ENCODE peak calls at places on chromosomes 12 and 14, in six cellular contexts. One of them, this sample, is unnamed. For H3K9me3, the result is how much of the 10 kb centered on the place peaks cover.

GRCh38 chr12:58809064-58809607 is 111.2 kb downstream of the LRIG3 start:
- DNase-seq in pancreas: no peak
- DNase-seq in tibial artery: no peak
- DNase-seq in cardiac muscle cell: no peak
- DNase-seq in heart right ventricle: no peak
- DNase-seq in right cardiac atrium: no peak
- DNase-seq in this sample: no peak

GRCh38 chr14:35556548-35556947 is 22.6 kb downstream of the INSM2 start:
- DNase-seq in cardiac muscle cell: no peak
- DNase-seq in heart right ventricle: no peak
- DNase-seq in right cardiac atrium: no peak
- DNase-seq in tibial artery: no peak
- DNase-seq in pancreas: no peak
- DNase-seq in this sample: no peak

GRCh38 chr12:103257763-103258162 is 238.0 kb downstream of the C12orf42 start:
- DNase-seq in right cardiac atrium: no peak
- DNase-seq in pancreas: no peak
- DNase-seq in tibial artery: no peak
- DNase-seq in cardiac muscle cell: no peak
- DNase-seq in heart right ventricle: no peak
- DNase-seq in this sample: no peak

GRCh38 chr12:107320031-107320928 is 226.9 kb upstream of the CRY1 start:
- DNase-seq in cardiac muscle cell: peak
- DNase-seq in heart right ventricle: peak
- DNase-seq in tibial artery: no peak
- DNase-seq in pancreas: peak
- DNase-seq in right cardiac atrium: peak
- DNase-seq in this sample: no peak

GRCh38 chr14:100498068-100498467 is 89.1 kb downstream of the BEGAIN start:
- DNase-seq in cardiac muscle cell: no peak
- DNase-seq in heart right ventricle: no peak
- DNase-seq in right cardiac atrium: no peak
- DNase-seq in pancreas: no peak
- DNase-seq in tibial artery: no peak
- DNase-seq in this sample: no peak

GRCh38 chr12:50187084-50187900 is 20.1 kb upstream of the CERS5 start:
- DNase-seq in tibial artery: no peak
- DNase-seq in right cardiac atrium: no peak
- DNase-seq in cardiac muscle cell: no peak
- DNase-seq in heart right ventricle: no peak
- DNase-seq in pancreas: no peak
- DNase-seq in this sample: no peak

GRCh38 chr12:66898700-66899469 is 220.0 kb upstream of the GRIP1 start:
- DNase-seq in tibial artery: no peak
- DNase-seq in heart right ventricle: no peak
- DNase-seq in cardiac muscle cell: no peak
- DNase-seq in right cardiac atrium: no peak
- DNase-seq in pancreas: no peak
- DNase-seq in this sample: no peak

GRCh38 chr14:71666579-71667145 is 265.6 kb upstream of the RGS6 start:
- DNase-seq in tibial artery: no peak
- DNase-seq in heart right ventricle: no peak
- DNase-seq in right cardiac atrium: no peak
- DNase-seq in cardiac muscle cell: no peak
- DNase-seq in pancreas: no peak
- DNase-seq in this sample: no peak

GRCh38 chr12:69096669-69097364 is 142.6 kb upstream of the CPSF6 start:
- DNase-seq in pancreas: no peak
- DNase-seq in heart right ventricle: no peak
- DNase-seq in tibial artery: no peak
- DNase-seq in right cardiac atrium: no peak
- DNase-seq in cardiac muscle cell: no peak
- DNase-seq in this sample: no peak

GRCh38 chr14:57884175-57884574 is 18.3 kb upstream of the SLC35F4 start:
- DNase-seq in tibial artery: no peak
- DNase-seq in cardiac muscle cell: no peak
- DNase-seq in heart right ventricle: no peak
- DNase-seq in right cardiac atrium: no peak
- DNase-seq in pancreas: no peak
- DNase-seq in this sample: no peak

GRCh38 chr12:64893961-64894360 is 69.5 kb downstream of the TBC1D30 start:
- DNase-seq in cardiac muscle cell: no peak
- DNase-seq in heart right ventricle: no peak
- DNase-seq in right cardiac atrium: no peak
- DNase-seq in pancreas: no peak
- DNase-seq in tibial artery: no peak
- DNase-seq in this sample: no peak

GRCh38 chr12:121949643-121950397 is 31.4 kb downstream of the CFAP251 start:
- DNase-seq in cardiac muscle cell: no peak
- DNase-seq in pancreas: no peak
- DNase-seq in tibial artery: no peak
- DNase-seq in right cardiac atrium: no peak
- DNase-seq in heart right ventricle: no peak
- DNase-seq in this sample: no peak

GRCh38 chr14:23353433-23353780 is 720 bp upstream of the SLC22A17 start:
- DNase-seq in pancreas: no peak
- DNase-seq in right cardiac atrium: peak
- DNase-seq in cardiac muscle cell: no peak
- DNase-seq in tibial artery: no peak
- DNase-seq in heart right ventricle: no peak
- DNase-seq in this sample: no peak

GRCh38 chr14:100656996-100657395 is 69.7 kb upstream of the DLK1 start:
- DNase-seq in pancreas: no peak
- DNase-seq in cardiac muscle cell: no peak
- DNase-seq in tibial artery: no peak
- DNase-seq in heart right ventricle: no peak
- DNase-seq in right cardiac atrium: no peak
- DNase-seq in this sample: no peak

GRCh38 chr12:21675096-21675495 is 17.5 kb upstream of the LDHB start:
- DNase-seq in heart right ventricle: no peak
- DNase-seq in right cardiac atrium: no peak
- DNase-seq in cardiac muscle cell: no peak
- DNase-seq in pancreas: no peak
- DNase-seq in tibial artery: no peak
- DNase-seq in this sample: no peak

GRCh38 chr14:68782091-68782981 is 10.5 kb downstream of the ZFP36L1 start:
- DNase-seq in tibial artery: no peak
- DNase-seq in right cardiac atrium: no peak
- DNase-seq in cardiac muscle cell: no peak
- DNase-seq in pancreas: peak
- DNase-seq in heart right ventricle: no peak
- DNase-seq in this sample: no peak

GRCh38 chr14:95396221-95396620 is 76.5 kb upstream of the CLMN start:
- DNase-seq in cardiac muscle cell: no peak
- DNase-seq in tibial artery: no peak
- DNase-seq in pancreas: no peak
- DNase-seq in heart right ventricle: no peak
- DNase-seq in right cardiac atrium: no peak
- DNase-seq in this sample: peak

GRCh38 chr12:54009171-54010052 is 627 bp downstream of the HOXC8 start:
- DNase-seq in cardiac muscle cell: no peak
- DNase-seq in tibial artery: no peak
- DNase-seq in heart right ventricle: no peak
- DNase-seq in pancreas: no peak
- DNase-seq in right cardiac atrium: no peak
- DNase-seq in this sample: no peak

GRCh38 chr14:102835959-102836358 is 58.7 kb downstream of the TRAF3 start:
- DNase-seq in right cardiac atrium: no peak
- DNase-seq in cardiac muscle cell: no peak
- DNase-seq in pancreas: no peak
- DNase-seq in heart right ventricle: no peak
- DNase-seq in tibial artery: no peak
- DNase-seq in this sample: no peak

GRCh38 chr14:31291210-31291609 is 83.6 kb upstream of the HECTD1 start:
- DNase-seq in cardiac muscle cell: no peak
- DNase-seq in right cardiac atrium: no peak
- DNase-seq in pancreas: no peak
- DNase-seq in heart right ventricle: no peak
- DNase-seq in tibial artery: no peak
- DNase-seq in this sample: peak

GRCh38 chr12:55664826-55665225 is 28.1 kb downstream of the OR10P1 start:
- DNase-seq in right cardiac atrium: no peak
- DNase-seq in cardiac muscle cell: no peak
- DNase-seq in tibial artery: peak
- DNase-seq in heart right ventricle: no peak
- DNase-seq in pancreas: no peak
- DNase-seq in this sample: no peak

GRCh38 chr12:115975411-115975810 is 302.1 kb downstream of the MED13L start:
- DNase-seq in cardiac muscle cell: no peak
- DNase-seq in tibial artery: no peak
- DNase-seq in right cardiac atrium: no peak
- DNase-seq in heart right ventricle: no peak
- DNase-seq in pancreas: no peak
- DNase-seq in this sample: no peak

GRCh38 chr14:77761205-77761931 is 412 bp upstream of the SNW1 start:
- DNase-seq in tibial artery: peak
- DNase-seq in heart right ventricle: peak
- DNase-seq in right cardiac atrium: peak
- DNase-seq in cardiac muscle cell: peak
- DNase-seq in pancreas: no peak
- DNase-seq in this sample: peak

GRCh38 chr14:104188727-104189400 is 50.5 kb downstream of the KIF26A start:
- DNase-seq in tibial artery: no peak
- DNase-seq in right cardiac atrium: no peak
- DNase-seq in heart right ventricle: no peak
- DNase-seq in cardiac muscle cell: no peak
- DNase-seq in pancreas: no peak
- DNase-seq in this sample: no peak

GRCh38 chr14:104186575-104186974 is 48.2 kb downstream of the KIF26A start:
- DNase-seq in tibial artery: no peak
- DNase-seq in pancreas: no peak
- DNase-seq in heart right ventricle: no peak
- DNase-seq in right cardiac atrium: peak
- DNase-seq in cardiac muscle cell: no peak
- DNase-seq in this sample: no peak

GRCh38 chr14:104187121-104187889 is 48.9 kb downstream of the KIF26A start:
- DNase-seq in cardiac muscle cell: no peak
- DNase-seq in pancreas: peak
- DNase-seq in heart right ventricle: no peak
- DNase-seq in tibial artery: no peak
- DNase-seq in right cardiac atrium: peak
- DNase-seq in this sample: no peak

GRCh38 chr14:104189629-104190335 is 51.4 kb downstream of the KIF26A start:
- DNase-seq in tibial artery: no peak
- DNase-seq in heart right ventricle: no peak
- DNase-seq in cardiac muscle cell: no peak
- DNase-seq in right cardiac atrium: no peak
- DNase-seq in pancreas: no peak
- DNase-seq in this sample: no peak

GRCh38 chr14:104187931-104188726 is 49.7 kb downstream of the KIF26A start:
- DNase-seq in cardiac muscle cell: no peak
- DNase-seq in tibial artery: no peak
- DNase-seq in right cardiac atrium: peak
- DNase-seq in pancreas: no peak
- DNase-seq in heart right ventricle: no peak
- DNase-seq in this sample: no peak
- H3K9me3 ChIP-seq in cardiac muscle cell: under half
- H3K9me3 ChIP-seq in tibial artery: under half
- H3K9me3 ChIP-seq in right cardiac atrium: under half
- H3K9me3 ChIP-seq in pancreas: under half
- H3K9me3 ChIP-seq in heart right ventricle: under half
- H3K9me3 ChIP-seq in this sample: under half

DNA sequence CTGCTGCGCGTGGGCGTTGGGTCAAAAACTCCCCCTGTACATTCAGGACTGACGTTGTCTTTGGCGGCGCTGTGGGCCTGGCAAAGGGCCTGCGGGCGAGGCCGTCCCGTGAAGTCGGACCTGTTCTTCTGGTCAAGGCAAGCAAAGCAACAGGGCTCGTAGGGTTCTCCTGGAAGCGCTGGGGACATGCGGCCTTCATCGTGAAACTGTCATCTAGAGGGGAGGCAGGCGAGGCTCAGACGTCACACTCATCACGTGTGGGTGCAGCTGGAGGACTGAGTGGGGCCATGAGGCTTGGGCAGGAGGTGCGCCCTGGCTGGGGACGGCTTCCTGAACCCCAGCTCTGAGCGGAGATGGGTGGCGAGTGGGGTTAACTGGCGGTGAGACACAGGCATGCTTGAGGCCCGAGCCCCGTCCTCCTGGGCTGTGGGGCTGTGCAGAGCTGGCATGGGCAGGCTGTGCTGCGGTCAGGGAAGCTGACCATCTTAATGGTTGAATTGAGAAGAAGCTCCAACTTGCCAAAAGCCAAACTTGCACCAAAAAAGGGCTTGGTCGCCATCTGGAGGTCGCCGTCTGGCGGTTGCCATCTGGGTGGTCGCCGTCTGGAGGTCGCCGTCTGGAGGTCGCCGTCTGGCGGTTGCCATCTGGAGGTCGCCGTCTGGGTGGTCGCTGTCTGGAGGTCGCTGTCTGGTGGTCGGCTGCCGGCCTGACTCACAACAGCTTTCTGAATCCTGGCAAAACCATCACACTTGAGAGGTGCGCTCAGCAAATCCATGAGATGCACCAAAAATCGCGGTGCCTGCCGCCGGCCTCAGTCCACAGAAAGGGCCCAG is 66.2 kb downstream of the NOC4L start:
- DNase-seq in cardiac muscle cell: no peak
- DNase-seq in heart right ventricle: no peak
- DNase-seq in pancreas: no peak
- DNase-seq in tibial artery: peak
- DNase-seq in right cardiac atrium: peak
- DNase-seq in this sample: no peak
- H3K9me3 ChIP-seq in cardiac muscle cell: under half
- H3K9me3 ChIP-seq in heart right ventricle: under half
- H3K9me3 ChIP-seq in pancreas: under half
- H3K9me3 ChIP-seq in tibial artery: under half
- H3K9me3 ChIP-seq in right cardiac atrium: under half
- H3K9me3 ChIP-seq in this sample: under half

GRCh38 chr14:19895282-19895681 is 20.3 kb downstream of the OR4K2 start:
- DNase-seq in heart right ventricle: no peak
- DNase-seq in cardiac muscle cell: no peak
- DNase-seq in pancreas: no peak
- DNase-seq in right cardiac atrium: no peak
- DNase-seq in tibial artery: no peak
- DNase-seq in this sample: no peak
- H3K9me3 ChIP-seq in heart right ventricle: under half
- H3K9me3 ChIP-seq in cardiac muscle cell: under half
- H3K9me3 ChIP-seq in pancreas: under half
- H3K9me3 ChIP-seq in right cardiac atrium: under half
- H3K9me3 ChIP-seq in tibial artery: half or more
- H3K9me3 ChIP-seq in this sample: half or more

GRCh38 chr14:54570651-54571415 is 3.9 kb downstream of the SAMD4A start:
- DNase-seq in heart right ventricle: no peak
- DNase-seq in tibial artery: no peak
- DNase-seq in pancreas: no peak
- DNase-seq in cardiac muscle cell: no peak
- DNase-seq in right cardiac atrium: no peak
- DNase-seq in this sample: no peak

GRCh38 chr14:54568821-54569591 is 2.1 kb downstream of the SAMD4A start:
- DNase-seq in heart right ventricle: no peak
- DNase-seq in pancreas: no peak
- DNase-seq in right cardiac atrium: peak
- DNase-seq in tibial artery: peak
- DNase-seq in cardiac muscle cell: peak
- DNase-seq in this sample: no peak

GRCh38 chr14:54570047-54570446 is 3.1 kb downstream of the SAMD4A start:
- DNase-seq in right cardiac atrium: no peak
- DNase-seq in cardiac muscle cell: no peak
- DNase-seq in heart right ventricle: no peak
- DNase-seq in tibial artery: no peak
- DNase-seq in pancreas: no peak
- DNase-seq in this sample: no peak

GRCh38 chr14:54574528-54574927 is 7.6 kb downstream of the SAMD4A start:
- DNase-seq in cardiac muscle cell: no peak
- DNase-seq in heart right ventricle: no peak
- DNase-seq in right cardiac atrium: no peak
- DNase-seq in pancreas: no peak
- DNase-seq in tibial artery: no peak
- DNase-seq in this sample: no peak

GRCh38 chr14:54572316-54572715 is 5.4 kb downstream of the SAMD4A start:
- DNase-seq in heart right ventricle: no peak
- DNase-seq in tibial artery: no peak
- DNase-seq in cardiac muscle cell: peak
- DNase-seq in right cardiac atrium: no peak
- DNase-seq in pancreas: no peak
- DNase-seq in this sample: peak
- H3K9me3 ChIP-seq in heart right ventricle: under half
- H3K9me3 ChIP-seq in tibial artery: under half
- H3K9me3 ChIP-seq in cardiac muscle cell: under half
- H3K9me3 ChIP-seq in right cardiac atrium: under half
- H3K9me3 ChIP-seq in pancreas: under half
- H3K9me3 ChIP-seq in this sample: under half

This sample was measured in Karpas-422.